ENCODE peak calls at places on chromosomes 16 and 17, in six cellular contexts. M is body of pancreas; A is neuronal stem cell; O is CD8-positive, alpha-beta T cell; Z is naive thymus-derived CD4-positive, alpha-beta T cell; B is PC-3. H is an unnamed sample.

GRCh38 chr16:4663756-4664465 is 29.5 kb upstream of the NUDT16L1 start:
- DNase-seq in Z (no peak), M (no peak), O (no peak), B (no peak), A (no peak), H (no peak)

GRCh38 chr16:17832738-17833137 is 362.0 kb upstream of the XYLT1 start:
- DNase-seq in O (no peak), B (no peak), Z (no peak), A (no peak), M (no peak), H (no peak)

GRCh38 chr17:948284-948852 is 31.2 kb downstream of the NXN start:
- DNase-seq in M (no peak), B (no peak), Z (no peak), A (no peak), O (no peak), H (no peak)

GRCh38 chr16:87833548-87833947 is 35.8 kb downstream of the SLC7A5 start:
- DNase-seq in M (no peak), O (peak; percentile 5), B (no peak), Z (no peak), A (no peak), H (no peak)

GRCh38 chr16:86353185-86353584 is 157.1 kb upstream of the FOXF1 start:
- DNase-seq in B (no peak), Z (no peak), O (no peak), M (no peak), A (no peak), H (no peak)

GRCh38 chr16:1926223-1926718 is 8.1 kb upstream of the HS3ST6 start:
- DNase-seq in A (no peak), O (no peak), M (no peak), Z (no peak), B (no peak), H (no peak)

GRCh38 chr17:76820523-76820922 is 47.7 kb upstream of the MGAT5B start:
- DNase-seq in A (no peak), M (no peak), Z (no peak), B (no peak), O (no peak), H (no peak)

GRCh38 chr17:32445075-32445427 is 741 bp downstream of the PSMD11 start:
- DNase-seq in O (peak; percentile 21), B (peak; percentile 47), M (no peak), Z (peak; percentile 42), A (no peak), H (no peak)

GRCh38 chr17:52035336-52035915 is 123.1 kb downstream of the CA10 start:
- DNase-seq in Z (no peak), A (no peak), O (no peak), M (no peak), B (no peak), H (no peak)

GRCh38 chr16:86874141-86874540 is 295.8 kb downstream of the FOXL1 start:
- DNase-seq in O (no peak), B (peak; percentile 53), A (no peak), Z (peak; percentile 45), M (no peak), H (peak; percentile 31)

GRCh38 chr16:15521758-15522509 is 87.5 kb downstream of the BMERB1 start:
- DNase-seq in Z (no peak), A (no peak), O (no peak), B (no peak), M (no peak), H (no peak)

GRCh38 chr17:79597996-79598557 is 12.8 kb downstream of the RBFOX3 start:
- DNase-seq in Z (no peak), M (no peak), O (no peak), B (no peak), A (no peak), H (no peak)

GRCh38 chr16:35734728-35735402 is 2275.5 kb downstream of the TP53TG3F start:
- DNase-seq in O (no peak), M (no peak), B (no peak), Z (no peak), A (no peak), H (no peak)

GRCh38 chr16:35733278-35733965 is 2274.0 kb downstream of the TP53TG3F start:
- DNase-seq in Z (no peak), M (no peak), A (no peak), B (no peak), O (no peak), H (no peak)

GRCh38 chr16:35732046-35732810 is 2272.8 kb downstream of the TP53TG3F start:
- DNase-seq in Z (no peak), O (no peak), A (no peak), M (no peak), B (no peak), H (no peak)

GRCh38 chr16:35735403-35736251 is 2276.2 kb downstream of the TP53TG3F start:
- DNase-seq in Z (no peak), A (no peak), O (no peak), B (no peak), M (no peak), H (no peak)

GRCh38 chr16:35733971-35734702 is 2274.7 kb downstream of the TP53TG3F start:
- DNase-seq in M (no peak), Z (no peak), B (no peak), A (no peak), O (no peak), H (no peak)
- H3K9me3 ChIP-seq in M (no peaks in the 10 kb centered on the region), Z (peaks cover 67% of the 10 kb centered on the region), B (no peaks in the 10 kb centered on the region), A (no peaks in the 10 kb centered on the region), O (no peaks in the 10 kb centered on the region), H (no peaks in the 10 kb centered on the region)

GRCh38 chr16:35186045-35186759 is 1726.8 kb downstream of the TP53TG3F start:
- DNase-seq in B (no peak), Z (no peak), M (no peak), O (no peak), A (no peak), H (no peak)

GRCh38 chr16:35188288-35189155 is 1729.1 kb downstream of the TP53TG3F start:
- DNase-seq in Z (no peak), M (no peak), A (no peak), B (no peak), O (no peak), H (peak; percentile 1)

GRCh38 chr16:35184356-35184870 is 1725.0 kb downstream of the TP53TG3F start:
- DNase-seq in M (no peak), O (no peak), B (no peak), A (no peak), Z (no peak), H (no peak)

GRCh38 chr16:35185366-35186044 is 1726.1 kb downstream of the TP53TG3F start:
- DNase-seq in Z (no peak), B (no peak), M (no peak), A (no peak), O (no peak), H (no peak)

GRCh38 chr16:35187665-35188225 is 1728.3 kb downstream of the TP53TG3F start:
- DNase-seq in A (no peak), M (no peak), O (no peak), B (no peak), Z (no peak), H (no peak)
- H3K9me3 ChIP-seq in A (no peaks in the 10 kb centered on the region), M (no peaks in the 10 kb centered on the region), O (no peaks in the 10 kb centered on the region), B (no peaks in the 10 kb centered on the region), Z (peaks cover 39% of the 10 kb centered on the region), H (peaks cover 4% of the 10 kb centered on the region)

GRCh38 chr16:59686405-59686804 is 952.3 kb upstream of the GOT2 start:
- DNase-seq in O (no peak), Z (no peak), A (no peak), M (no peak), B (no peak), H (no peak)
- H3K9me3 ChIP-seq in O (no peaks in the 10 kb centered on the region), Z (peaks cover 5% of the 10 kb centered on the region), A (no peaks in the 10 kb centered on the region), M (no peaks in the 10 kb centered on the region), B (no peaks in the 10 kb centered on the region), H (no peaks in the 10 kb centered on the region)

GRCh38 chr16:3292604-3293003 is 9.3 kb downstream of the ZNF263 start:
- DNase-seq in Z (no peak), A (no peak), M (no peak), O (no peak), B (peak; percentile 20), H (no peak)
- H3K9me3 ChIP-seq in Z (peaks cover 87% of the 10 kb centered on the region), A (peaks cover 74% of the 10 kb centered on the region), M (no peaks in the 10 kb centered on the region), O (peaks cover 53% of the 10 kb centered on the region), B (peaks cover 12% of the 10 kb centered on the region), H (no peaks in the 10 kb centered on the region)

DNA sequence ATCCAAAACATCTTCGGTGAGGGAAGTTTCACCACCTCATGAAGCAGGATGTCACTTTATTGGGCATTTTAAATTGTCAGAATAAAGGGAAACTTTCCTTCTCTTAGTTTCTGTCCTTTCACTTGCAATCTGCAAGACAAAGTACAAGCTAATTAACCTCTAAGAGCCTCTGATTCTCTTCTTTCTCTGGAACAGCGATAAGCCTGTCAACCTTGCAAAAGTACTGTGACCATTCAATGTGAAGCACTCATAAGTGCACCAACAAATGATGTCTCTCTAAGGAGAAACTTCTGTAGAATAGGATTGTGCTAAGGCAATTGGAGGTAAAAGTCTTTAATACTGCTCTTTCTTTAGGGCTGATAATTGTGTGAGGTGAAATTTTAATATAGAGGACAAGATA is 1622.3 kb downstream of the CDH8 start:
- DNase-seq in O (no peak), B (no peak), M (no peak), Z (no peak), A (peak; percentile 8), H (no peak)
- H3K9me3 ChIP-seq in O (no peaks in the 10 kb centered on the region), B (no peaks in the 10 kb centered on the region), M (no peaks in the 10 kb centered on the region), Z (peaks cover 5% of the 10 kb centered on the region), A (no peaks in the 10 kb centered on the region), H (no peaks in the 10 kb centered on the region)

DNA sequence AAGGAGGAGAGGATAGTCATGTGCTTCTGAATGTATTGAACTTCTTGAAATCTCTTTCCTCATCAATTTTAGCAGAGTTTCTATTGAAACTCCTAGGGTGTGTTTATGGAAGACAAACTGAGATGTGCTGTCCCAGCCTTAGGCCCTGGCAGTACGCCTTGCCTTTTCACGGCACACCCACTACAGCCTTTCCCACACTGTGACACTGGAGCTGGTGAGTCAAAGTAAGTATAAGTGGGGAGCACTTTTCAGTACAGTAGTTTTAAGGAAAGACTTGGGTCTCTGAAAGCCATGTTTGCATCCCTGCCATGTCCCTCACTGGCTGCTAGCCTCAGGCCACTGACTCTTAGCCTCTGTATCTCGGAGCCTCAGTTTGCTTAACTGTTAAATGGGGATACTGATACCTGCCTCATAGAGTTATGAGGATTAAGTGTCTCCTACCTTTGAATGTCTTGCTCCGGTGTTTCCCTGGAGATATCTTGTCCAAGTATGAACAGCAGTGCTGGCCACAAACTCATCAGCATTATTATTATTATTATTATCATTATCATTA is 144.7 kb upstream of the CRHR1 start:
- DNase-seq in A (no peak), O (no peak), B (no peak), M (no peak), Z (no peak), H (no peak)
- H3K9me3 ChIP-seq in A (no peaks in the 10 kb centered on the region), O (no peaks in the 10 kb centered on the region), B (no peaks in the 10 kb centered on the region), M (no peaks in the 10 kb centered on the region), Z (no peaks in the 10 kb centered on the region), H (no peaks in the 10 kb centered on the region)

DNA sequence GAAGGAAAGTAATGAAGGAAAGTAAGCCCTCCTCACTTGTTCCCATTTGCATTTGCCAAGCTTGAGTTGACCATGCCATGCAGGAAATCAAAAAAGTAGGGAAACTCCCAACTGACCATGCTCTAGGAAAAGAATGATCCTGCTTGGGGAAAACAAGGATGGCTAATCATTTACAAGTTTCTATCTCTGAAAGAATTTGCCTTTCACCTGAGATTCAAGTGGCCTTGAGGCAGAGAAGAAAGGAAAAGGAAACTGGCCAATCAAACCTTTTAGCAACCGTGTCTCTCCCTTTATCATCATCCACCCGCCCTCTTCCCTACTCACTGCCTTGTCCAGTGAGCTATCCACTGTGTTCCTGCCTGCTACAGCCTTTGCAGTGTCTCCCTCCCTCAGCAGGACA is 757.2 kb upstream of the SOX9 start:
- DNase-seq in M (no peak), A (no peak), B (no peak), O (no peak), Z (no peak), H (no peak)
- H3K9me3 ChIP-seq in M (no peaks in the 10 kb centered on the region), A (no peaks in the 10 kb centered on the region), B (no peaks in the 10 kb centered on the region), O (no peaks in the 10 kb centered on the region), Z (no peaks in the 10 kb centered on the region), H (no peaks in the 10 kb centered on the region)

GRCh38 chr16:34078697-34079096 is 619.3 kb downstream of the TP53TG3F start:
- DNase-seq in M (no peak), A (peak; percentile 48), Z (no peak), B (no peak), O (no peak), H (no peak)
- H3K9me3 ChIP-seq in M (no peaks in the 10 kb centered on the region), A (no peaks in the 10 kb centered on the region), Z (peaks cover 8% of the 10 kb centered on the region), B (peaks cover 46% of the 10 kb centered on the region), O (no peaks in the 10 kb centered on the region), H (peaks cover 54% of the 10 kb centered on the region)